ENCODE peak calls at places on chromosomes 5 and 9, in seven cellular contexts. G, J, W, V, P, O and E are unnamed samples.

GRCh38 chr9:27261517-27262211 is 35.3 kb downstream of the EQTN start:
- DNase-seq in P (no peak), G (no peak), W (no peak), O (no peak), J (no peak), V (no peak), E (no peak)

GRCh38 chr5:3181641-3182040 is 414.0 kb upstream of the IRX1 start:
- DNase-seq in G (no peak), P (peak), J (no peak), W (no peak), O (no peak), V (no peak), E (no peak)

GRCh38 chr5:14534773-14535172 is 46.8 kb upstream of the OTULINL start:
- DNase-seq in V (no peak), J (no peak), W (no peak), O (no peak), G (no peak), P (peak), E (peak)

GRCh38 chr9:116860509-116861120 is 173.5 kb downstream of the TRIM32 start:
- DNase-seq in O (peak), W (no peak), P (peak), G (peak), J (peak), V (peak), E (peak)

GRCh38 chr9:70374962-70375618 is 39.4 kb downstream of the KLF9 start:
- DNase-seq in J (no peak), W (no peak), O (no peak), G (no peak), V (no peak), P (no peak), E (no peak)

GRCh38 chr9:12718482-12719026 is 25.4 kb downstream of the TYRP1 start:
- DNase-seq in W (no peak), O (peak), P (peak), G (peak), V (no peak), J (peak), E (no peak)

GRCh38 chr5:149442563-149443182 is 63.6 kb upstream of the IL17B start:
- DNase-seq in J (peak), O (peak), W (peak), V (no peak), G (no peak), P (peak), E (peak)

GRCh38 chr9:34096751-34097150 is 29.7 kb downstream of the DCAF12 start:
- DNase-seq in G (no peak), W (no peak), P (no peak), J (no peak), O (no peak), V (no peak), E (no peak)

GRCh38 chr5:56561-57290 is 35.2 kb upstream of the PLEKHG4B start:
- DNase-seq in P (peak), V (no peak), W (no peak), G (no peak), J (peak), O (peak), E (peak)

GRCh38 chr5:55110156-55110680 is 7.8 kb downstream of the GZMA start:
- DNase-seq in O (no peak), W (no peak), J (no peak), G (no peak), P (no peak), V (no peak), E (no peak)

GRCh38 chr5:1777281-1778137 is 22.1 kb downstream of the MRPL36 start:
- DNase-seq in J (no peak), W (no peak), P (no peak), V (no peak), G (no peak), O (peak), E (no peak)

GRCh38 chr5:21140987-21141386 is 1153.0 kb upstream of the CDH18 start:
- DNase-seq in P (no peak), W (no peak), G (no peak), V (no peak), O (no peak), J (no peak), E (no peak)

GRCh38 chr9:70884276-70884675 is 237.1 kb downstream of the TRPM3 start:
- DNase-seq in W (no peak), G (no peak), O (no peak), V (peak), P (no peak), J (no peak), E (no peak)

GRCh38 chr9:84652496-84653081 is 16.9 kb upstream of the NTRK2 start:
- DNase-seq in W (no peak), V (no peak), J (peak), P (no peak), O (no peak), G (no peak), E (no peak)

GRCh38 chr9:37676411-37676830 is 25.7 kb downstream of the FRMPD1 start:
- DNase-seq in W (no peak), G (no peak), P (no peak), V (no peak), O (no peak), J (peak), E (no peak)

GRCh38 chr5:165201364-165202143 is 1696.1 kb downstream of the MAT2B start:
- DNase-seq in V (no peak), P (no peak), G (no peak), O (no peak), W (no peak), J (peak), E (no peak)

GRCh38 chr9:88388203-88388885 is at the start of gene SPIN1:
- DNase-seq in P (peak), O (peak), G (no peak), V (peak), W (peak), J (peak), E (peak)

GRCh38 chr5:147452137-147452838 is 57.6 kb downstream of the DPYSL3 start:
- DNase-seq in W (no peak), V (no peak), O (peak), J (peak), G (no peak), P (peak), E (no peak)

GRCh38 chr9:96495341-96495740 is 45.4 kb downstream of the HABP4 start:
- DNase-seq in G (peak), W (no peak), P (no peak), O (no peak), J (peak), V (peak), E (no peak)

GRCh38 chr5:72268753-72269410 is 51.2 kb downstream of the MRPS27 start:
- DNase-seq in W (no peak), O (peak), V (no peak), G (no peak), J (peak), P (peak), E (no peak)

GRCh38 chr5:1380011-1380817 is 35.3 kb upstream of the CLPTM1L start:
- DNase-seq in V (no peak), O (peak), G (no peak), J (no peak), W (no peak), P (peak), E (no peak)

GRCh38 chr9:69867081-69867814 is 46.6 kb downstream of the CFAP95 start:
- DNase-seq in P (no peak), W (no peak), O (no peak), V (no peak), G (no peak), J (peak), E (no peak)

GRCh38 chr5:149550608-149551226 is 522 bp downstream of the CSNK1A1 start:
- DNase-seq in O (no peak), P (no peak), G (no peak), W (no peak), J (no peak), V (no peak), E (no peak)

GRCh38 chr5:180109920-180110319 is 38.4 kb upstream of the RNF130 start:
- DNase-seq in G (no peak), O (no peak), V (no peak), P (no peak), J (no peak), W (no peak), E (peak)

GRCh38 chr9:119365291-119366027 is 3.8 kb downstream of the BRINP1 start:
- DNase-seq in J (peak), O (peak), W (no peak), G (no peak), P (peak), V (no peak), E (no peak)

GRCh38 chr5:171275822-171276544 is 33.1 kb upstream of the TLX3 start:
- DNase-seq in J (no peak), P (no peak), G (no peak), V (no peak), O (no peak), W (no peak), E (no peak)

GRCh38 chr9:34744295-34745221 is 34.6 kb upstream of the CCL21 start:
- DNase-seq in V (no peak), J (peak), W (no peak), O (no peak), P (no peak), G (peak), E (no peak)

GRCh38 chr5:152632380-152632779 is 227.3 kb upstream of the NMUR2 start:
- DNase-seq in P (no peak), G (no peak), V (no peak), J (no peak), O (no peak), W (no peak), E (no peak)

GRCh38 chr5:133246376-133247144 is 194.7 kb downstream of the HSPA4 start:
- DNase-seq in W (no peak), J (peak), V (no peak), O (no peak), G (no peak), P (no peak), E (no peak)

GRCh38 chr9:95670122-95670521 is 153.4 kb upstream of the PTCH1 start:
- DNase-seq in V (no peak), O (no peak), P (peak), J (no peak), W (no peak), G (no peak), E (no peak)

GRCh38 chr9:6415266-6415665 is 2.3 kb downstream of the UHRF2 start:
- DNase-seq in O (no peak), W (no peak), G (no peak), P (no peak), J (no peak), V (no peak), E (no peak)

GRCh38 chr5:133247881-133248642 is 196.2 kb downstream of the HSPA4 start:
- DNase-seq in W (no peak), V (no peak), P (peak), O (peak), J (peak), G (no peak), E (no peak)

GRCh38 chr5:108801776-108802175 is 54.1 kb downstream of the FER start:
- DNase-seq in G (peak), P (no peak), O (no peak), J (peak), V (peak), W (no peak), E (no peak)

GRCh38 chr5:173395257-173395932 is 67.2 kb upstream of the STC2 start:
- DNase-seq in P (peak), G (peak), J (peak), O (peak), V (no peak), W (no peak), E (no peak)

GRCh38 chr5:115888027-115888426 is 46.3 kb downstream of the AP3S1 start:
- DNase-seq in J (peak), W (no peak), G (peak), O (no peak), P (peak), V (peak), E (no peak)

GRCh38 chr5:107513337-107514125 is 157.2 kb downstream of the EFNA5 start:
- DNase-seq in W (no peak), G (no peak), P (no peak), J (peak), V (no peak), O (no peak), E (no peak)

GRCh38 chr5:1316941-1317340 is 22.1 kb upstream of the TERT start:
- DNase-seq in G (no peak), J (no peak), V (no peak), W (peak), O (peak), P (no peak), E (peak)

GRCh38 chr5:79075646-79076426 is 6.3 kb downstream of the BHMT2 start:
- DNase-seq in G (no peak), V (no peak), P (peak), O (no peak), J (no peak), W (no peak), E (no peak)
- TF ChIP-seq CTCF in G (no peak), V (no peak), P (peak), O (no peak), J (no peak), W (no peak), E (no peak)

DNA sequence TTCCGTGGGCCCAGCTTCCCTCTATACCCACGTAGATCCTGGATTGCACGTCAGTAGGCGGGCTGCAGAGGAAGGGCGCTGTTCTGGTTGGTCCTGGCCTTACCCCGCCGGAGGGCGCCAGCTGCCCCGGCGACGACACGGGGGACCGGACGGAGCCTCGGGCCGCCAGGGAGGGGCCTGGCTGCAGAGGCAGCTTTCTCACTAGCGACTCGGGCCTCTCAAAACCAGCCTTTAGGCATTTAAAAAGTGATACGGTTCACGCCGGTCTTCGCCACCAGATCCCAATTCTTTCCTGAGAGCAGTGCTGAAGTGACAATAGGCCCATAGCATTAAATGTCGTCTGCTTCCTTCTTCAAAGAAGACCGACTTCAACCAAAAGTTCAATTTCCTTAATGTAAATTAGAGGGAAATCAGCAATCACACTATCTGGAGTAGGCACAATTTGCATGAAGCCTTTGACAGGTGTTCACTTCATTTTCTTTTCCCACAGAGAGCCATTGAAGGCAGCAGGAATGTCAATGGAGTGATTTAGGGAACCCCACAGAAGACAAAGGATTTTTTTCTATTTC is 17.6 kb upstream of the UBE2D2 start:
- DNase-seq in G (no peak), V (no peak), W (no peak), J (peak), O (peak), P (peak), E (no peak)
- TF ChIP-seq CTCF in G (peak), V (peak), W (peak), J (peak), O (peak), P (peak), E (no peak)

GRCh38 chr9:124709291-124709690 is 61.8 kb downstream of the NR6A1 start:
- DNase-seq in W (no peak), O (no peak), G (no peak), V (no peak), P (no peak), J (no peak), E (no peak)
- TF ChIP-seq CTCF in W (no peak), O (no peak), G (no peak), V (no peak), P (no peak), J (no peak), E (no peak)

DNA sequence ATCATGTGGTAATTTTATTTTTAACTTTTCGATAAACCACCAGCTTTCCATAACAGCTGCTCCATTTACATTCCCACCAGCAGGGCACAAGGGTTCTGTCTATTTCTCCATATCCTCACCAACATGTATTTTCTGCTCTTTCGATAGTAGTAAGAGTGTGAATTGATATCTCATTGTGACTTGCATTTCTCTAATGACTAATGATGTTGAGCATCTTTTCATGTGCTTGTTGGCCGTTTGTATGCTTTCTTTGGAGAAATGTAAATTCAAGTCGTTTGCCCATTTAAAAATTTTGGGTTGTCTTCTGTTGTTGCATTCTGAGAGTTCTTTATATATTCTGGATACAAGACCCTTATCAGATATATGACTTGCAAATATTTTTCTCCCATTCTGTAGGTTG is 45.9 kb downstream of the PSD2 start:
- DNase-seq in J (no peak), P (no peak), G (no peak), O (no peak), V (no peak), W (no peak), E (no peak)
- TF ChIP-seq CTCF in J (peak), P (no peak), G (peak), O (peak), V (no peak), W (peak), E (no peak)

GRCh38 chr5:41841325-41841724 is 28.9 kb downstream of the OXCT1 start:
- DNase-seq in G (no peak), O (no peak), W (no peak), V (no peak), P (no peak), J (no peak), E (no peak)

GRCh38 chr5:41844502-41844901 is 25.7 kb downstream of the OXCT1 start:
- DNase-seq in O (no peak), P (no peak), G (no peak), W (no peak), J (no peak), V (no peak), E (no peak)

GRCh38 chr5:41848983-41849382 is 21.2 kb downstream of the OXCT1 start:
- DNase-seq in W (no peak), G (no peak), J (no peak), V (no peak), O (no peak), P (no peak), E (no peak)

GRCh38 chr5:41842777-41843176 is 27.4 kb downstream of the OXCT1 start:
- DNase-seq in G (no peak), W (no peak), V (no peak), P (no peak), O (no peak), J (no peak), E (no peak)

DNA sequence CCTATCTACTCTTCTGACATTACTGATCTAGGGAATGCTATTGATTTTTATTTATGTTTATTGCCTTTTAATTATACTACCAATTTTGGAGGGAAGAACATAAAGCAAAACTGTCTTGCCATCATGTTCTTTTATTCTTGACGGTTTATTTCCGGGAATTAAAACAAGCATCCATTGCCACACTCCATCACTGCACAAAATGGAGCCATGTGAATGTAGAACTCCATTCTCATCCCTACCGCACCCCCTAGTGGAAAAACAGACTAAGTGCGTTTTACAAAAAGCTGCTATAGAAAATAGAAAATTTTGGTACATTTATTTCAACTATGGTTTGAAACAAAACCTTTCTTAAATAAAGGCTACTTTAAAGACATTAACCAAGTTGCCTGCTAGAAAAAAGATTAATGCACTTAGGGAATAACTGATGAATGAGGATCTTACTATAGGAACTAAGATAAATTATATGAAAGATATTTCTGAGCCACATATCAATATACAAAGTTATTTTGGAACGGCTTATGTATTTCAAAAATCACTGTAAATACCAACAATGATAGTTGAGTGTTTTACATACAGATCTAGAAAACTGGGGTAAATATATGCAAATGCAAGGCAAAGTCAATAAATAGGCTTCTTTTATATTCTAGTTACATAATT is 26.6 kb downstream of the OXCT1 start:
- DNase-seq in W (no peak), O (no peak), P (peak), V (peak), J (peak), G (peak), E (no peak)
- TF ChIP-seq CTCF in W (peak), O (peak), P (peak), V (peak), J (peak), G (peak), E (peak)